ENCODE peak calls at places on chromosomes 2 and 18, in five cellular contexts. D, B, F, M and X are unnamed samples.
A peak's percentile ranks its signal among the peaks of the same experiment; 100 is the strongest.

GRCh38 chr2:153595939-153596338 is 117.4 kb upstream of the RPRM start:
- DNase-seq in F (peak; percentile 4), B (peak; percentile 2), M (no peak), D (peak; percentile 18), X (no peak)

GRCh38 chr2:148565272-148565894 is 79.2 kb upstream of the EPC2 start:
- DNase-seq in F (no peak), D (no peak), M (no peak), B (no peak), X (no peak)

GRCh38 chr2:183963609-183964008 is 634.7 kb upstream of the ZNF804A start:
- DNase-seq in D (no peak), F (no peak), M (no peak), B (no peak), X (no peak)

GRCh38 chr2:234912437-234912836 is 39.4 kb upstream of the SH3BP4 start:
- DNase-seq in B (no peak), D (no peak), M (no peak), F (no peak), X (no peak)

GRCh38 chr2:69138793-69139510 is 126.0 kb downstream of the ANTXR1 start:
- DNase-seq in D (peak; percentile 64), B (peak; percentile 69), M (peak; percentile 82), F (no peak), X (no peak)

GRCh38 chr18:44693030-44693784 is 12.5 kb downstream of the SETBP1 start:
- DNase-seq in M (peak; percentile 42), D (no peak), B (no peak), F (no peak), X (no peak)

GRCh38 chr2:235263205-235264120 is 230.4 kb upstream of the AGAP1 start:
- DNase-seq in B (peak; percentile 52), D (peak; percentile 79), F (no peak), M (peak; percentile 86), X (no peak)

GRCh38 chr2:109238580-109238979 is 109.6 kb downstream of the SH3RF3 start:
- DNase-seq in M (peak; percentile 95), B (no peak), F (peak; percentile 86), D (no peak), X (no peak)

GRCh38 chr18:8084160-8084559 is 517.0 kb downstream of the PTPRM start:
- DNase-seq in F (peak; percentile 10), M (peak; percentile 31), D (peak; percentile 28), B (no peak), X (no peak)

GRCh38 chr2:128446866-128447537 is 128.3 kb upstream of the HS6ST1 start:
- DNase-seq in F (no peak), B (no peak), D (no peak), M (no peak), X (no peak)

GRCh38 chr18:21703241-21703820 is 1.2 kb downstream of the ABHD3 start:
- DNase-seq in D (no peak), B (no peak), F (peak; percentile 70), M (no peak), X (no peak)

GRCh38 chr2:54572636-54573531 is 116.8 kb downstream of the SPTBN1 start:
- DNase-seq in D (no peak), M (no peak), B (no peak), F (peak; percentile 60), X (no peak)

GRCh38 chr2:170354409-170354808 is 176.5 kb downstream of the MYO3B start:
- DNase-seq in M (no peak), F (no peak), B (no peak), D (no peak), X (no peak)

GRCh38 chr18:46761054-46761769 is 4.4 kb upstream of the ST8SIA5 start:
- DNase-seq in M (no peak), D (no peak), B (no peak), F (no peak), X (no peak)

GRCh38 chr2:127139766-127140165 is 32.8 kb upstream of the BIN1 start:
- DNase-seq in F (no peak), D (no peak), B (no peak), M (no peak), X (no peak)

GRCh38 chr2:80126596-80127189 is 177.9 kb downstream of the LRRTM1 start:
- DNase-seq in D (no peak), B (no peak), F (no peak), M (peak; percentile 54), X (no peak)

GRCh38 chr2:46967990-46968647 is 52.5 kb upstream of the MCFD2 start:
- DNase-seq in B (no peak), D (peak; percentile 81), F (no peak), M (peak; percentile 97), X (no peak)

GRCh38 chr18:58143391-58143790 is 99.4 kb downstream of the NEDD4L start:
- DNase-seq in M (no peak), F (no peak), B (no peak), D (no peak), X (no peak)

GRCh38 chr18:58136865-58137264 is 92.8 kb downstream of the NEDD4L start:
- DNase-seq in F (no peak), D (no peak), B (no peak), M (no peak), X (no peak)

GRCh38 chr18:58139627-58140026 is 95.6 kb downstream of the NEDD4L start:
- DNase-seq in F (peak; percentile 8), M (no peak), B (no peak), D (no peak), X (no peak)

GRCh38 chr18:58144106-58144505 is 100.1 kb downstream of the NEDD4L start:
- DNase-seq in D (no peak), M (no peak), B (no peak), F (no peak), X (no peak)

DNA sequence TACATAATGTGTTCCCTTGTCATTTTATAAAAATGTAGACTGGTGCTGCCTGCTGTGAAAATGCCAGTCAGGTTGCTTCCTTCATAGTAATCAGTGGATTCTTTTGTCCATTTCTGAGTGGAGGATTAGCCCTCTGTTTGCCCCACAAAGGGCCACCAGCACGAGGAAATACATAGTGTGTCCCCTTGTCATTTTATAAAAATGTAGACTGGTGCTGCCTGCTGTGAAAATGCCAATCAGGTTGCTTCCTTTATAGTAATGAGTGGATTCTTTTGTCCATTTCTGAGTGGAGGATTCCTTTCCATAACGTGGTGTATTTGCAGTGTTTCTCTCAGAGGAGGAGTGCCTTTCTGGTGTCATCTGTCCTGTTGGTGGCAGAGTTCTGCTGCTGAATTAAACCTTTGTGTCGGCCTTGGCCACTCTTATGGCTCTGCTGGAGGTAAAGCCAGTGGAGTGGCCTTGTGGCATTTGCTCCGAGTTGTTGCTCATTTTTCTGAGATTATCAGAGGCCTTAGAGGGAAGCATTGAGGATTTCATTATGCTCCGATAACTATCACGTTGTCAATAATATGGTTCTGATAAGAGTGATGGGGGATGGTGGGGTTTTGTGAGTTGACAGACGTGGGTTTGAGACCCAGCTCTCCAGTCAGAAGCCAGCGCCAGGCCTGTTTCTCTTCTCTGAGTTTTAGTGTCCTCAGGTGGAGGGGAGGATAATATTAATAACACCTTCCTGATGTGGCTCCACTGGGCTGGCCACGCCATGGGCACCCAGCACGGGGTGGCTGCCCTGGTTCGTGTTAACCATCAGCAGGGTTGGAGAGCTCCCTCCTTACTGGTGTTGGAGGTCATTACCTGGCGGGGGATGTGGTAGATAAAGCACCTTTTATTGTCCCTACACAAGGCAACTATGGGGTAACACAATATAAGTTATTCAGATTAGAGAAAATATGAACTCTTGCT is 96.6 kb downstream of the NEDD4L start:
- DNase-seq in M (no peak), D (no peak), B (no peak), F (no peak), X (no peak)
- TF ChIP-seq CTCF in M (no peak), D (no peak), B (no peak), F (no peak), X (no peak)

DNA sequence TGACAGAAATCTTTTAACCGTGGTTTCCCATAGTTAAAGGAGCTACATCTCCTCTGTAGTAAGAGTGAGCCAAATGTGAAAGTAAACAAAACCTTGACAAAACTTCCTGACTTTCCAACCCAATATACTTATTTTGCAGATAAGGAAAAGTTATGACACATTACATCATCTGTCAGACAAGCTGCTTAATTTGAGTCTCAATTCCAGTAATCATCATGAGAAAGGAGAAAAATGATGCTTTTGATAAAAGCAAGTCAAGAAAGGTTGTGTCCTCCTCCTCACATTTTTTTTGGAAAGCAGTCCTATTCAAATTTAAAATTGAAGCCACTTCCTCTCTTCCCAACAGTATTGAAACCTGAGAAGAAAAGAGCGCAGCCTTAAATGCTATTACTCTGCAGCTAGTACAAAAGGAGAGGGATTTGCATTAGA is 519.7 kb downstream of the LRP1B start:
- DNase-seq in F (no peak), M (no peak), B (no peak), D (no peak), X (no peak)
- H3K4me3 ChIP-seq in F (no peak overlapping the region), M (no peak overlapping the region), B (no peak overlapping the region), D (no peak overlapping the region), X (no peak overlapping the region)

DNA sequence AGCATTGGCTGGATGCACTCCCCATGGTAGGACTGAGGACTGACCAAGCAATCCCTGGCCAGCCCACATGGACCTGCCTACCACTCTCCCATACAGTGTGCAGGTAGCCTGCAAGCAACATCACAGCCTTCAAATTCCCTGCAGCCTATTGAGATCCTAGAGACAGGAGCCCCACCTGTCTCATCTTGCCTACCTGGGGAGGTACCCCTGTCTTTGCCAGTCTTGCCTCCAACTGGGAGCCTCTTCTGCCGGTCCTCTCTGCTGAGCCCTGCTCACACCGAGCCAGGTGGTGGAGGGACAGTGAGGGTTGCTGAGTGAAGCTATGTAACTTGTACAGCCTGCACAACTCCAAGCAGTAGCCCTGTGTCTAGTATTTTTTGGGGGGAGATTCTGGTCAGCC is 29.9 kb downstream of the TTC32 start:
- DNase-seq in D (no peak), B (no peak), F (no peak), M (no peak), X (no peak)
- TF ChIP-seq CTCF in D (no peak), B (no peak), F (no peak), M (no peak), X (no peak)

DNA sequence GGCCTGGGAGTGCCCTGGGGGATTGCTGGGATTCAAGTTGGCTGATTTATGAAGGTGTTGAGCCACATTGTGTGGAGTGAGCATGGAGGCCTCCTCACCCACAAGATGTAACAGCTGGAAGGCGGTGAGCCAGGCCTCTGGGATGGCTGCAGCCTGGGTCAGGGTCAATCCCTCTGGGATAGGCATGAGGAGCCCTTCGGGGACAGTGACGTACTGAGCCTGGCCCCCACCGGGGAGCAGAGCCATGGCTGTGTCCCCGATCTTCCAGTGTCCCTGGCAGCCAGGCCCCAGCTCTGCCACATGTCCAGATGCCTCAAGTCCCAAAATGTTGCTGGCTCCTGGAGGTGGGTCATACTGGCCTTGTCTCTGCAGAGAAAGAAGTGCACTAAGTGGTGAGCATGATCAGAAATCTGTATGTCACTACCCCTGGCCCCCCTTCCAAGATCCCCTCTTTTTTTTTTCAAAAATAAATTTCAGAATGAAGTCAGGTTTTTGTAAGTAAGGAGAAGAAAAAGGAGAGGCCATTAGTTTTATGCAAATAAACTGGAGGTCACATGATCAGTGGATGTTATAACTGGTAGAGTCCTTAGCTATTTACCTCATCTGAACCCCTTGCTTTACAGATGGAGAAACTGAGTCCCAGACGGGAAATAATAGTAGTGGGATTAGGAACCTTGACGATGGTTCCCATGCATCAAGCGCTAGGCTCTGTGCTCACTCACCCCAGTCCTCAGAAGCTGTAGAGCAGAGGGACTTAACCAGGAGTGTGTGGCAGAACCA is 1.7 kb downstream of the TP53I3 start:
- DNase-seq in D (no peak), M (no peak), B (no peak), F (no peak), X (no peak)
- H3K4me3 ChIP-seq in D (peak overlapping the region; percentile 71), M (peak overlapping the region; percentile 79), B (peak overlapping the region; percentile 89), F (peak overlapping the region; percentile 70), X (peak overlapping the region; percentile 65)